ENCODE peak calls at places on chromosomes 11 and 22, in five cellular contexts. A is AG10803, C is GM13976, S is cardiac fibroblast, Z is AG04450. B is an unnamed sample.

GRCh38 chr22:40212126-40212525 is 34.4 kb downstream of the TNRC6B start:
- DNase-seq in S (peak), A (peak), C (no peak), Z (no peak), B (no peak)

GRCh38 chr11:33187851-33188722 is 26.8 kb upstream of the CSTF3 start:
- DNase-seq in S (no peak), Z (no peak), A (no peak), C (no peak), B (no peak)

GRCh38 chr22:42990131-42990838 is 24.7 kb downstream of the PACSIN2 start:
- DNase-seq in Z (no peak), S (peak), A (peak), C (no peak), B (no peak)

GRCh38 chr11:68524213-68524612 is 63.7 kb downstream of the PPP6R3 start:
- DNase-seq in C (no peak), Z (no peak), S (peak), A (no peak), B (no peak)

GRCh38 chr22:28936200-28936599 is 52.8 kb downstream of the ZNRF3 start:
- DNase-seq in A (no peak), C (no peak), Z (no peak), S (no peak), B (no peak)

GRCh38 chr11:2741377-2742131 is 41.8 kb upstream of the KCNQ1OT1 start:
- DNase-seq in S (peak), A (peak), C (no peak), Z (peak), B (no peak)

GRCh38 chr11:18192988-18193387 is 20.4 kb downstream of the MRGPRX4 start:
- DNase-seq in Z (no peak), A (no peak), S (no peak), C (peak), B (no peak)

GRCh38 chr11:113023228-113023627 is 62.0 kb downstream of the NCAM1 start:
- DNase-seq in S (peak), A (peak), Z (no peak), C (no peak), B (no peak)

GRCh38 chr11:8090756-8091155 is 9.7 kb downstream of the TUB start:
- DNase-seq in A (peak), C (peak), Z (no peak), S (peak), B (peak)

GRCh38 chr22:25377699-25378098 is 158.3 kb downstream of the CRYBB2 start:
- DNase-seq in A (no peak), S (no peak), Z (no peak), C (no peak), B (no peak)

GRCh38 chr22:25374871-25375270 is 155.4 kb downstream of the CRYBB2 start:
- DNase-seq in S (no peak), C (no peak), Z (no peak), A (no peak), B (no peak)

GRCh38 chr22:25373961-25374360 is 154.5 kb downstream of the CRYBB2 start:
- DNase-seq in S (no peak), C (no peak), A (no peak), Z (no peak), B (no peak)

GRCh38 chr22:25372000-25372595 is 152.7 kb downstream of the CRYBB2 start:
- DNase-seq in A (no peak), S (no peak), C (no peak), Z (no peak), B (no peak)

GRCh38 chr22:25375683-25376082 is 156.2 kb downstream of the CRYBB2 start:
- DNase-seq in A (no peak), Z (no peak), C (no peak), S (no peak), B (peak)
- TF ChIP-seq CTCF in A (no peak), Z (no peak), C (no peak), S (no peak), B (no peak)

GRCh38 chr11:128879817-128880216 is 11.3 kb upstream of the KCNJ5 start:
- DNase-seq in S (no peak), C (no peak), A (no peak), Z (no peak), B (no peak)

GRCh38 chr11:128882451-128882850 is 8.7 kb upstream of the KCNJ5 start:
- DNase-seq in S (no peak), A (no peak), Z (no peak), C (no peak), B (no peak)

GRCh38 chr11:128878455-128878854 is 11.4 kb upstream of the KCNJ1 start:
- DNase-seq in C (no peak), Z (no peak), A (no peak), S (no peak), B (no peak)

GRCh38 chr11:128884054-128884453 is 7.1 kb upstream of the KCNJ5 start:
- DNase-seq in A (no peak), S (no peak), Z (no peak), C (no peak), B (no peak)

DNA sequence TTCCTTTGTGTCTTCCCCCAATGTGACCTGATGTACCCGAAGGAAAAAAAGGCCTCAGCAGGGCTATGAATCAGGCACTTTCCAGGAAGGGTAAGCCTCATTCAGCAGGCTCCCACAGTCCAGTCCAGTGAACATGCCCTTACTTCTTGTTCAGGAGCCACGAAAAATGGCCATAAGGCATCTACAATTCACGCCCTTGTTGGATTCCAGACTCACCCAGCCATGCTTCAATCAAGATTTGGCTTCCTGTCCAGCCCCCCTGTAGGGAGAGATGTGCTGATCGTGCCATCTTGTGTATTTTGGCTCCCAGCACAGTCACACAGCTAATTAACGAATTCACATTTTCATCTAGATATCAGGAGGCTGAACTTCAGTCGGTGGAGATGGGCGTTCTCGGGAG is 9.9 kb upstream of the KCNJ5 start:
- DNase-seq in A (no peak), Z (no peak), S (no peak), C (no peak), B (no peak)
- TF ChIP-seq CTCF in A (no peak), Z (no peak), S (no peak), C (no peak), B (no peak)

DNA sequence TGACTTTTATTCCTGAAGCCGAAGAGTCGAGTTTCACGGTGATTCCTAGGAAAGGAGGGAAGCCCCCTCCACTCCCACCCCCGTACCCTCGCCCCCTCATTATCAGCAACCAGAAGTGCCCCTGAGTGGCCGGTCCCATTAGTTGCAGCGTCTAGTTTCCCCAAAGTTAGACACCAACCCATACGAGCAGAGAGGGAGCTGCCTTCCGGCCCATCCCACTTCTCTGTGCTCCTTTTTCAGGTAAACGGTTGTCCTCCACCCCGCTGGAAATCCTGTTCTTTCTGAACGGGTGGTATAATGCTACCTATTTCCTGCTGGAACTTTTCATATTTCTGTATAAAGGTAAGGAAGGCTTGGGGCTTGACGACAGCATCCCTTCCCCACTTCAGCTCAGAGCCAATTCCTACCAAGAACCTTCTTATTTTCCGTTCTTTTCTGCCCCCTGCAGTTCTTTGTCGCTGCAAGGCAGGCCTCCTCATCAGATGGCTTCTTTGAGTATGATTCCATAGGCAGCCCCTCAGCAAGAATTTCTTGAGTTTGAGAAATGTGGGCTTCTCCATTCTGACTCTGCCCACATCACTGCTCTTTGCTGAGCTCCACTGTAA is 706 bp downstream of the TMEM216 start:
- DNase-seq in A (peak), S (peak), C (peak), Z (no peak), B (peak)
- TF ChIP-seq CTCF in A (peak), S (no peak), C (peak), Z (peak), B (no peak)

DNA sequence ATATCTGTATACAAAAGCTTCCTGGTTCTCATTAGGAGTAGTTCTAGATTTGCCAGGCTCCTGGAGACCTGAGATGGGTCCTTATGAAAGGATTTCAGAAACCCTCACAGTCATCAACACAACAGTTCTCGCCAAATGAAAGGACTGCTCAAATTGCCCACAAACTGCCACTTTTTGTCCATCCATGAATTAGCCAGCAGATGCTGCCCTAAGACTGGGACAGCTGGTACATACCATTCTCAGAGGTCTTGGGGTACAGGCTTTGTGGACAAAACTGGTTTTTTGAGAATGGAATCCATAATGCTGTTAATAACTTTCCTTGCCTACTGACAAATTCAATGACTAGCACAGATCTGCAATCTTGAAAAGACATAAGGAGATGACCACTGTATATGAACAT is 23.4 kb upstream of the BDNF start:
- DNase-seq in S (no peak), A (peak), Z (no peak), C (no peak), B (no peak)
- TF ChIP-seq CTCF in S (peak), A (peak), Z (peak), C (no peak), B (no peak)

GRCh38 chr11:134313379-134313778 is 18.4 kb upstream of the GLB1L2 start:
- DNase-seq in S (no peak), Z (no peak), A (no peak), C (no peak), B (no peak)

GRCh38 chr11:134317103-134317502 is 14.7 kb upstream of the GLB1L2 start:
- DNase-seq in Z (no peak), S (no peak), C (no peak), A (no peak), B (no peak)

GRCh38 chr11:134313821-134314607 is 17.8 kb upstream of the GLB1L2 start:
- DNase-seq in C (no peak), A (no peak), Z (no peak), S (no peak), B (no peak)

GRCh38 chr11:134312807-134313206 is 19.0 kb upstream of the GLB1L2 start:
- DNase-seq in A (no peak), C (no peak), Z (no peak), S (no peak), B (no peak)

GRCh38 chr11:134312223-134312622 is 19.6 kb upstream of the GLB1L2 start:
- DNase-seq in C (no peak), Z (no peak), A (no peak), S (no peak), B (no peak)
- TF ChIP-seq CTCF in C (no peak), Z (no peak), A (no peak), S (no peak), B (no peak)

GRCh38 chr11:70471254-70471653 is 72.9 kb downstream of the CTTN start:
- DNase-seq in C (peak), A (no peak), S (peak), Z (no peak), B (peak)
- TF ChIP-seq CTCF in C (peak), A (peak), S (peak), Z (peak), B (no peak)

DNA sequence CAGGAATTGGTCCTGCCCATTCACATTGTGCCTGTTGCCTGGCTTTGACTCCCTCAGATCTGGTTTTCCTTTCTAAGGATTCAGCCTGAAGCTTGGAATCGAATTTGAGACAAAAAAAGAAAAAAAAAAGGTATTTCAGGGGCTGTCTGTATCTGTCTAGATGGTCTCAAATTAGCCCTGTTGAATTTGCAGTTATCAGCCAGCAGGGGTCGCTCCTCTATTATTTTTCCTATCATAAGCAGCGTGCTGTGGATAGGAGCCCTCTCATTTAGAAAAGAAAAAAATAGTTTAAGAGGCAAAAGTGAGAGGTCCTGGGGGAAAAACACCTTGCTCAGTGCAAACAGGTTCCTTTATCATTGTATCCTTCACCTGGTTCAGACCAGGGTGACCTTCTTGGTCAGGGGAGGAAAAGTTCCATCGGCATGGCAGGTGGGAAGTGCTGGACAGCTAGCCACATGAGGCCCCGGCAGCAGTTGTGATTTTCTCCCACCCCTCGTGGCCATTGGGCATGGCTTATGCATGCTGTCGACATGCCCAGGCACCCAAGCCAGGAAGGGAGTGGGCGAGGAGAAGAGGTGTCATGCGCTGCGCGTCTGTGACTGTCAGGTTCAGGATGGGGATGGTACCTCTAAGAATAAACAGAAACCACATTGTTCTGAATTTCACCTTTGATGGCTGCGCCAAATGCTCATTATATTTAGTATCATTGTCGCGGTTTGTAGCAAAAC is 13.1 kb downstream of the OR5AK2 start:
- DNase-seq in C (no peak), A (no peak), S (peak), Z (no peak), B (no peak)
- TF ChIP-seq CTCF in C (no peak), A (peak), S (peak), Z (peak), B (peak)

GRCh38 chr11:125063429-125064043 is 431 bp downstream of the SLC37A2 start:
- DNase-seq in C (peak), A (no peak), Z (no peak), S (no peak), B (no peak)

GRCh38 chr11:125064070-125064469 is 965 bp downstream of the SLC37A2 start:
- DNase-seq in A (no peak), Z (no peak), S (no peak), C (no peak), B (no peak)

GRCh38 chr11:125062196-125062930 is 742 bp upstream of the SLC37A2 start:
- DNase-seq in A (no peak), C (no peak), Z (no peak), S (no peak), B (no peak)

GRCh38 chr11:125061237-125061636 is 1.9 kb upstream of the SLC37A2 start:
- DNase-seq in S (no peak), Z (no peak), C (no peak), A (no peak), B (no peak)

DNA sequence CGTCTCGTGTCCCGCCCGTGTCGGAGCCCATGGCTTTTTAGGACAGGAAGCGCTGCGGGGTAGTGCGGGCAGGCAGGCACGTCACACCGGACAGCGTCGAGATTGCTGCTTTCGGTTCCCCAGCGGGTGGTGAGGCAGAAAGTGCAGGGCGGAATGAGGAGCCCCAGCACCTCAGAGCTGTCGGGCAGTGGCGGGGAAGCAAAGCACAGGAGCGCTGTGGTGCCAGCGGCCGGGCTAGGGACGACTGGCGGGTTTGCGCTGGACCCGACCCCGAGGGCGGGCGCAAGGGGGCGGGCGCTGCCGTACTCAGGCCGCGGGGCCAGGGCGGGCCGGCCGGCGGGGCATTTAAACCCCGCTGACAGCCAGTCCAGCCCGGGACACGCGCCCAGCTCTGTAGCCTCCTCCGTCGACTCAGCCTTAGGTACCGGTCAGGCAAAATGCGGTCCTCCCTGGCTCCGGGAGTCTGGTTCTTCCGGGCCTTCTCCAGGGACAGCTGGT is at the start of gene SLC37A2:
- DNase-seq in C (peak), S (peak), Z (no peak), A (peak), B (peak)
- TF ChIP-seq CTCF in C (peak), S (no peak), Z (no peak), A (no peak), B (no peak)

GRCh38 chr11:114088836-114089235 is 29.3 kb downstream of the ZBTB16 start:
- DNase-seq in C (peak), A (no peak), Z (no peak), S (no peak), B (no peak)
- TF ChIP-seq CTCF in C (no peak), A (no peak), Z (no peak), S (no peak), B (no peak)

B was measured in endothelial cell.